ENCODE peak calls at places on chromosomes 3 and 15, in ten cellular contexts. W, A, U, F, O, B, Z, L, J and H are unnamed samples.

GRCh38 chr3:43726511-43726910 is 35.8 kb downstream of the ABHD5 start:
- DNase-seq in U (no peak), A (no peak), F (no peak), O (no peak), B (no peak), Z (no peak), W (no peak), L (no peak), J (no peak), H (no peak)

GRCh38 chr3:53941945-53942344 is 50.3 kb upstream of the SELENOK start:
- DNase-seq in B (no peak), A (no peak), O (no peak), F (peak; percentile 23), L (peak; percentile 40), J (no peak), Z (no peak), W (no peak), U (no peak), H (no peak)

GRCh38 chr3:130894873-130895330 is 1.0 kb downstream of the ATP2C1 start:
- DNase-seq in W (no peak), F (no peak), A (no peak), L (peak; percentile 12), Z (no peak), U (no peak), J (no peak), B (peak; percentile 5), O (no peak), H (no peak)

GRCh38 chr3:18233987-18234716 is 191.0 kb downstream of the SATB1 start:
- DNase-seq in F (no peak), Z (no peak), J (no peak), U (no peak), O (no peak), L (peak; percentile 30), W (no peak), A (no peak), B (no peak), H (no peak)

GRCh38 chr3:172138031-172138538 is 98.7 kb downstream of the FNDC3B start:
- DNase-seq in B (no peak), W (no peak), J (no peak), Z (no peak), A (no peak), O (no peak), L (no peak), U (peak; percentile 60), F (no peak), H (no peak)

GRCh38 chr3:45507820-45508317 is 86.7 kb upstream of the LIMD1 start:
- DNase-seq in L (peak; percentile 75), Z (no peak), J (no peak), U (peak; percentile 27), W (peak; percentile 71), F (peak; percentile 44), O (no peak), A (no peak), B (peak; percentile 55), H (no peak)

GRCh38 chr15:81809543-81809942 is 236.3 kb downstream of the MEX3B start:
- DNase-seq in B (peak; percentile 10), F (peak; percentile 44), U (peak; percentile 59), L (peak; percentile 66), W (peak; percentile 34), J (no peak), O (no peak), Z (no peak), A (no peak), H (no peak)

GRCh38 chr15:41891946-41892345 is 1.9 kb downstream of the SPTBN5 start:
- DNase-seq in U (no peak), J (no peak), F (no peak), W (peak; percentile 39), B (no peak), Z (no peak), A (no peak), O (no peak), L (no peak), H (no peak)

GRCh38 chr15:57554063-57554820 is 37.5 kb upstream of the MYZAP start:
- DNase-seq in F (no peak), Z (no peak), A (no peak), B (no peak), J (no peak), U (no peak), L (no peak), O (no peak), W (no peak), H (no peak)

GRCh38 chr3:49790626-49791411 is 4.5 kb upstream of the IP6K1 start:
- DNase-seq in L (no peak), O (no peak), B (peak; percentile 64), J (no peak), Z (no peak), W (no peak), U (no peak), A (no peak), F (no peak), H (no peak)

GRCh38 chr3:139521144-139521543 is 18.4 kb downstream of the RBP1 start:
- DNase-seq in U (no peak), L (no peak), F (no peak), Z (no peak), O (no peak), W (no peak), J (no peak), B (no peak), A (no peak), H (no peak)

GRCh38 chr3:117885046-117885445 is 1149.6 kb downstream of the IGSF11 start:
- DNase-seq in O (no peak), J (no peak), U (no peak), B (no peak), A (no peak), L (no peak), Z (no peak), W (no peak), F (no peak), H (no peak)

GRCh38 chr15:67180514-67181191 is 73.8 kb downstream of the AAGAB start:
- DNase-seq in J (no peak), A (no peak), W (no peak), U (no peak), F (no peak), O (no peak), B (no peak), Z (peak; percentile 34), L (peak; percentile 40), H (no peak)

GRCh38 chr15:67177750-67178149 is 76.7 kb downstream of the AAGAB start:
- DNase-seq in U (no peak), O (no peak), A (no peak), L (no peak), B (no peak), W (no peak), Z (peak; percentile 27), J (no peak), F (no peak), H (peak; percentile 59)

GRCh38 chr15:67180035-67180434 is 74.4 kb downstream of the AAGAB start:
- DNase-seq in L (no peak), O (no peak), W (no peak), B (no peak), Z (peak; percentile 44), A (no peak), U (no peak), J (no peak), F (no peak), H (no peak)

GRCh38 chr15:67179411-67179995 is 75.0 kb downstream of the AAGAB start:
- DNase-seq in F (no peak), Z (no peak), J (no peak), A (no peak), O (no peak), B (peak; percentile 46), W (no peak), U (no peak), L (no peak), H (no peak)

GRCh38 chr15:67178569-67179210 is 75.8 kb downstream of the AAGAB start:
- DNase-seq in A (no peak), B (peak; percentile 79), W (no peak), Z (peak; percentile 39), U (peak; percentile 69), O (no peak), L (no peak), F (no peak), J (no peak), H (peak; percentile 68)
- H3K27ac ChIP-seq in A (peak overlapping the region; percentile 62), B (no peak overlapping the region), W (peak overlapping the region; percentile 69), Z (peak overlapping the region; percentile 53), U (peak overlapping the region; percentile 13), O (no peak overlapping the region), L (no peak overlapping the region), F (no peak overlapping the region), J (peak overlapping the region; percentile 59), H (peak overlapping the region; percentile 81)

DNA sequence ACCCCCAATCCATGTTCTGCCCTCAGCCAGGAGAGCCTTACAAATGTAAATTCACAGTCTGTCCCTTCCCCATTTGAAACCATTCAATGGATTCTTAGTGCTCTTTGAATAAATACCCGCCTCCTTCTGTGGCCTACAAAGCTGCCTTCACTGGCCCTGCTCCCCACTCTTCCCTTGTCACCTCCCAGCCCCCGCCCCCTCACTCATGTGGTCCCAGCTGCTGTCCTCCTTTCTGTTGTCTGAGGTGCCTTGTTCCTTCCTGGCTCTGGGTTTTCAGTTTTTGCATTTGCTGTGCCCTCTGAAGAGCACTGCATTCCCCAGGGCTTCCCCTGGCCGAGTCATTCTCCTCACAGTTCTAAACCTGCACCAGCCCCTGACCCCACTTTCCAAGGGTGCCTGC is 3.2 kb downstream of the EFCAB12 start:
- DNase-seq in J (no peak), B (peak; percentile 24), W (no peak), Z (no peak), U (no peak), L (peak; percentile 51), F (no peak), O (no peak), A (no peak), H (no peak)
- H3K27ac ChIP-seq in J (no peak overlapping the region), B (no peak overlapping the region), W (no peak overlapping the region), Z (no peak overlapping the region), U (peak overlapping the region; percentile 67), L (no peak overlapping the region), F (no peak overlapping the region), O (no peak overlapping the region), A (no peak overlapping the region), H (no peak overlapping the region)

DNA sequence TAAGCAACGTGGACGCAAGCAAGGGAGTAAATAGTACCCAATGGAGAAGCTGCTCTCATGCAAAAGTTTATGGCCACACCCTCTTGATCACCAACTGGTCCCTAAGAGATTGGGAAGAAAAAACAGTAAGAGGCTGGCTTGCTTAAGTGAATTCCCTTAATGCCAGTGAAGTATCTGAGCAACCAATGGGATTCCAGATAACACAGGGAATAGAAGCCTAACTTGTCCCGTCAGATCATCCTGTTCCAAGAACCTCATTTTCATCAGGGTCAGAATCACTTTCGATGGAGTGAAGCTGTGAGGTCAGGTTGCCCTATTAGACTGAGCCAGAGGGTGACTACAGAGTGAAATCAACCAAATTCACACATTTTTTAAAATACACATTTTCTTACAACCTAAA is 104.3 kb downstream of the CD47 start:
- DNase-seq in B (no peak), F (no peak), J (no peak), W (no peak), O (no peak), Z (no peak), A (no peak), L (no peak), U (no peak), H (no peak)
- H3K27ac ChIP-seq in B (no peak overlapping the region), F (no peak overlapping the region), J (peak overlapping the region; percentile 29), W (peak overlapping the region; percentile 77), O (no peak overlapping the region), Z (peak overlapping the region; percentile 66), A (peak overlapping the region; percentile 68), L (no peak overlapping the region), U (peak overlapping the region; percentile 25), H (peak overlapping the region; percentile 32)

GRCh38 chr3:15646924-15647511 is 45.5 kb downstream of the BTD start:
- DNase-seq in Z (no peak), W (peak; percentile 55), L (no peak), F (peak; percentile 39), U (peak; percentile 94), B (no peak), O (no peak), A (no peak), J (no peak), H (no peak)
- H3K27ac ChIP-seq in Z (peak overlapping the region; percentile 70), W (peak overlapping the region; percentile 71), L (no peak overlapping the region), F (no peak overlapping the region), U (peak overlapping the region; percentile 88), B (no peak overlapping the region), O (no peak overlapping the region), A (peak overlapping the region; percentile 82), J (peak overlapping the region; percentile 35), H (peak overlapping the region; percentile 14)